ENCODE peak calls at places on chromosomes 12 and 14, in six cellular contexts. L is foreskin melanocyte; B is fibroblast of mammary gland; U is activated T-helper 9 cell treated with anti-CD3 and anti-CD28 coated beads, Interleukin-2, amount 50 U/mL, for 16 hours; F is activated T-cell treated with anti-CD3 and anti-CD28 coated beads for 4 hours; S is left ventricle myocardium inferior. A is an unnamed sample.

GRCh38 chr12:88793091-88793490 is 212.8 kb upstream of the KITLG start:
- DNase-seq in F (no peak), U (no peak), S (no peak), B (peak), L (no peak), A (no peak)

GRCh38 chr12:117044311-117044710 is 54.9 kb downstream of the TESC start:
- DNase-seq in S (no peak), U (no peak), L (no peak), B (no peak), F (no peak), A (no peak)

GRCh38 chr14:88599761-88600439 is 37.1 kb downstream of the ZC3H14 start:
- DNase-seq in U (peak), S (no peak), B (no peak), L (no peak), F (no peak), A (no peak)

GRCh38 chr14:50955373-50956043 is 11.2 kb upstream of the PYGL start:
- DNase-seq in S (peak), L (peak), F (no peak), U (no peak), B (peak), A (peak)

GRCh38 chr14:81286574-81287370 is 66.0 kb upstream of the GTF2A1 start:
- DNase-seq in B (no peak), F (no peak), S (no peak), U (no peak), L (no peak), A (no peak)

GRCh38 chr12:7542813-7543212 is 39.2 kb upstream of the CD163 start:
- DNase-seq in L (no peak), S (no peak), B (peak), F (no peak), U (no peak), A (no peak)

GRCh38 chr14:99688629-99689028 is 4.5 kb downstream of the CYP46A1 start:
- DNase-seq in S (no peak), B (no peak), L (no peak), F (no peak), U (no peak), A (no peak)

GRCh38 chr14:71089974-71090373 is 182.7 kb downstream of the PCNX1 start:
- DNase-seq in U (no peak), B (peak), S (no peak), L (no peak), F (no peak), A (no peak)

GRCh38 chr12:32252199-32253073 is 145.8 kb downstream of the BICD1 start:
- DNase-seq in F (no peak), B (no peak), S (no peak), L (no peak), U (no peak), A (no peak)

GRCh38 chr12:107845980-107846659 is 71.6 kb downstream of the ASCL4 start:
- DNase-seq in F (no peak), B (peak), U (no peak), S (no peak), L (no peak), A (no peak)

GRCh38 chr12:42756841-42757661 is 167.5 kb upstream of the PRICKLE1 start:
- DNase-seq in S (no peak), B (peak), U (no peak), F (no peak), L (no peak), A (peak)

GRCh38 chr12:16573652-16574077 is 32.3 kb downstream of the LMO3 start:
- DNase-seq in B (peak), F (no peak), L (no peak), U (no peak), S (peak), A (no peak)

GRCh38 chr12:11705010-11705409 is 55.5 kb downstream of the ETV6 start:
- DNase-seq in S (no peak), U (no peak), L (no peak), F (no peak), B (peak), A (no peak)

GRCh38 chr12:74890237-74890599 is 319.4 kb downstream of the KCNC2 start:
- DNase-seq in B (peak), S (no peak), U (no peak), L (peak), F (no peak), A (no peak)

GRCh38 chr12:104182144-104182543 is 33.4 kb upstream of the TXNRD1 start:
- DNase-seq in S (peak), F (no peak), U (no peak), L (no peak), B (peak), A (no peak)

GRCh38 chr12:33223956-33224355 is 215.7 kb downstream of the SYT10 start:
- DNase-seq in B (no peak), L (no peak), F (no peak), S (no peak), U (no peak), A (peak)